ENCODE peak calls at places on chromosomes 6 and 20, in four cellular contexts. M, C, T and K are unnamed samples. For H3K9me3, the result is how much of the 10 kb centered on the place peaks cover.

GRCh38 chr20:62772103-62772611 is 24.1 kb upstream of the MRGBP start:
- DNase-seq in T (no peak), C (no peak), M (no peak), K (no peak)

GRCh38 chr6:31690231-31691077 is 9.6 kb upstream of the LY6G5C start:
- DNase-seq in C (no peak), T (no peak), M (no peak), K (peak)

GRCh38 chr6:40386200-40386599 is 201.0 kb downstream of the LRFN2 start:
- DNase-seq in M (no peak), T (no peak), C (no peak), K (no peak)

GRCh38 chr20:4167261-4168004 is 152.1 kb upstream of the RNF24 start:
- DNase-seq in M (no peak), T (no peak), C (peak), K (no peak)

GRCh38 chr20:60579941-60580515 is 621.8 kb downstream of the CDH26 start:
- DNase-seq in M (no peak), T (no peak), C (no peak), K (no peak)

GRCh38 chr6:110358536-110359148 is 493 bp upstream of the METTL24 start:
- DNase-seq in T (no peak), M (no peak), C (no peak), K (no peak)

GRCh38 chr6:71082033-71082620 is 125.3 kb upstream of the B3GAT2 start:
- DNase-seq in T (no peak), M (no peak), C (no peak), K (no peak)

GRCh38 chr6:132142768-132143167 is 191.6 kb upstream of the CCN2 start:
- DNase-seq in C (no peak), T (no peak), M (no peak), K (no peak)

GRCh38 chr6:33316603-33317417 is 734 bp downstream of the ZBTB22 start:
- DNase-seq in T (no peak), C (no peak), M (no peak), K (no peak)

GRCh38 chr6:162921062-162921461 is 193.3 kb downstream of the PACRG start:
- DNase-seq in M (no peak), C (no peak), T (no peak), K (no peak)

GRCh38 chr20:17617868-17618672 is 48.2 kb downstream of the DSTN start:
- DNase-seq in T (no peak), C (no peak), M (no peak), K (no peak)

GRCh38 chr20:9903048-9903651 is 64.3 kb upstream of the PAK5 start:
- DNase-seq in C (peak), T (no peak), M (peak), K (no peak)

GRCh38 chr20:38125157-38126056 is 39.7 kb downstream of the TGM2 start:
- DNase-seq in T (no peak), M (peak), C (peak), K (no peak)

GRCh38 chr20:51327251-51327841 is 215.2 kb downstream of the NFATC2 start:
- DNase-seq in C (no peak), T (no peak), M (no peak), K (no peak)

GRCh38 chr6:156911581-156911980 is 134.4 kb downstream of the ARID1B start:
- DNase-seq in M (no peak), T (no peak), C (no peak), K (no peak)

GRCh38 chr6:145929037-145929633 is 35.0 kb downstream of the SHPRH start:
- DNase-seq in M (peak), T (no peak), C (peak), K (peak)

GRCh38 chr6:133423242-133423641 is 182.1 kb downstream of the EYA4 start:
- DNase-seq in T (no peak), M (no peak), C (no peak), K (no peak)

GRCh38 chr6:30325150-30325872 is 1.4 kb upstream of the TRIM39 start:
- DNase-seq in T (peak), M (peak), C (peak), K (peak)

GRCh38 chr20:11807070-11807741 is 110.5 kb upstream of the BTBD3 start:
- DNase-seq in T (no peak), M (peak), C (no peak), K (no peak)

GRCh38 chr6:31055401-31055800 is 45.1 kb downstream of the MUC22 start:
- DNase-seq in M (no peak), C (no peak), T (no peak), K (no peak)

GRCh38 chr6:26033942-26034354 is 53.3 kb upstream of the HFE start:
- DNase-seq in M (no peak), T (no peak), C (no peak), K (peak)

GRCh38 chr6:4774296-4774695 is 1.9 kb upstream of the CDYL start:
- DNase-seq in T (no peak), C (no peak), M (no peak), K (no peak)

GRCh38 chr6:83853178-83853967 is at the start of gene RIPPLY2:
- DNase-seq in M (peak), C (no peak), T (no peak), K (no peak)

GRCh38 chr20:49385471-49385870 is 97.0 kb downstream of the KCNB1 start:
- DNase-seq in C (peak), M (peak), T (no peak), K (peak)

GRCh38 chr20:58743076-58743566 is 50.5 kb downstream of the NPEPL1 start:
- DNase-seq in C (no peak), M (no peak), T (no peak), K (no peak)
- H3K9me3 ChIP-seq in C (under half), M (under half), T (under half), K (under half)

GRCh38 chr20:13868331-13868730 is 83.5 kb downstream of the NDUFAF5 start:
- DNase-seq in M (peak), T (no peak), C (no peak), K (no peak)

GRCh38 chr20:13862245-13862644 is 77.4 kb downstream of the NDUFAF5 start:
- DNase-seq in C (no peak), M (no peak), T (no peak), K (no peak)

GRCh38 chr20:13865156-13865555 is 80.3 kb downstream of the NDUFAF5 start:
- DNase-seq in M (no peak), C (no peak), T (no peak), K (no peak)

GRCh38 chr20:13863244-13863643 is 78.4 kb downstream of the NDUFAF5 start:
- DNase-seq in M (no peak), T (no peak), C (no peak), K (no peak)

GRCh38 chr20:13865825-13866351 is 81.1 kb downstream of the NDUFAF5 start:
- DNase-seq in T (no peak), M (no peak), C (no peak), K (no peak)
- TF ChIP-seq EP300 in T (no peak), M (no peak), C (no peak), K (no peak)

GRCh38 chr6:137231156-137231555 is 12.0 kb upstream of the IFNGR1 start:
- DNase-seq in T (no peak), C (no peak), M (no peak), K (no peak)

GRCh38 chr6:137231895-137232294 is 12.7 kb upstream of the IFNGR1 start:
- DNase-seq in C (no peak), M (no peak), T (no peak), K (no peak)

GRCh38 chr6:137234505-137234863 is 15.3 kb upstream of the IFNGR1 start:
- DNase-seq in T (no peak), M (no peak), C (no peak), K (no peak)

GRCh38 chr6:137235686-137236085 is 16.5 kb upstream of the IFNGR1 start:
- DNase-seq in C (no peak), T (no peak), M (no peak), K (no peak)

DNA sequence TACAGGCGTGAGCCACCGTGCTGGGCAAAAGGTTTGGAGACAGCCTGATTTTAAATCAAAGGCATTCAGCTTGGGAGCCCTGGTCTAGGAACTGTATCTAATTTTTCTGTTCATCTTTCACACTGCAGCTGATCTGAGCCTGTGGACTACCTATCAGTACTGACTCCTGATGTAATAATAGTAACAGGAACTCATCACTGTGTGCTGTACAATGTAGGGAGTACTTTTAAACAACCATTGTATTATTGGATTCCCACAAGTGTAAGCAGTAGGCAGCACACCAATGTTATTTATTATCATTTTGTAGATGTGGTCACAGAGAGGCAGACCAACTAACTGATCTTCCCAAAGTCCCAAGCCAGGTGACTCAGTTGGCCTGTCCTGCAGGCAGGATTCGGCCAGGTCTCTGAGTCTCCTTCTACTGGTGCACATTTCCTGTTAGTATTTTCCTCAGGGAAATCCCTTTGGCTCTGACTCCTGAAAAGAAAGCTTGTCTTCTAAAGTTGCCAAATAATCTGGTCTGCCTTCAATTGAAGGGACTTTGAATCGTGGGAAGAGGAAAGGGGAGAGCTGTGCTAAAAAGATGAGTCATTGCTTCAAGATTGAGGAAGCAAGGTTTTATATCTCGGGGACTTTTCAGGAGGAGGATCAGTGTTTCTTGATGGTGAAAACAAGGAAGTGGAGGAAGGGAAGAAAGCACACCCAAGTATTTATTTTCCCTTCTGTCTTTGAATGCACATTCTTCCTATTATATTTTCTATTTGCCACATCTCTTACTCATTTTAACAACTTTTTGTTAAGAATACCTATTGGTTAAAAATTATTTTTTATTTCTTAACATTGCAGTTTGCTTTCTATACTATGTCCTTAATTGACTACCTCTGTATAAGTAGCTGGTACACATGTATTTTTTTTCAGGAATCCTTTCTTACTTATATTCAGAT is 14.6 kb upstream of the IFNGR1 start:
- DNase-seq in M (peak), C (peak), T (no peak), K (peak)
- TF ChIP-seq POLR2AphosphoS2 in M (no peak), C (no peak), T (no peak), K (no peak)

GRCh38 chr6:167474725-167475124 is 149.8 kb downstream of the TTLL2 start:
- DNase-seq in C (no peak), T (no peak), M (no peak), K (no peak)
- H3K9me3 ChIP-seq in C (under half), T (under half), M (under half), K (under half)